ENCODE peak calls at places on chromosomes 4 and X, in six cellular contexts. I is fibroblast of lung, M is left ventricle myocardium inferior, G is left lung, F is ovary, X is suprapubic skin. O is an unnamed sample. For H3K9me3, the result is how much of the 10 kb centered on the place peaks cover.

GRCh38 chrX:40278340-40279090 is 180.8 kb upstream of the BCOR start:
- DNase-seq in I (peak), M (no peak), G (no peak), X (no peak), F (no peak), O (no peak)

GRCh38 chrX:68659385-68659784 is 11.9 kb downstream of the STARD8 start:
- DNase-seq in X (no peak), F (no peak), G (no peak), I (no peak), M (no peak), O (no peak)

GRCh38 chr4:85756938-85757337 is 282.0 kb downstream of the ARHGAP24 start:
- DNase-seq in F (no peak), M (no peak), X (no peak), I (peak), G (no peak), O (no peak)

GRCh38 chrX:360496-361150 is 26.1 kb downstream of the PPP2R3B start:
- DNase-seq in F (no peak), I (no peak), G (no peak), X (no peak), M (no peak), O (peak)

GRCh38 chr4:168715889-168716288 is 219.0 kb downstream of the PALLD start:
- DNase-seq in X (no peak), M (no peak), F (no peak), I (no peak), G (no peak), O (no peak)

GRCh38 chr4:74006009-74006476 is 7.6 kb upstream of the CXCL5 start:
- DNase-seq in G (no peak), I (peak), X (no peak), M (no peak), F (no peak), O (no peak)

GRCh38 chr4:41418444-41418843 is 119.5 kb upstream of the LIMCH1 start:
- DNase-seq in F (peak), M (peak), X (no peak), G (no peak), I (peak), O (no peak)

GRCh38 chrX:72029473-72030411 is 102.0 kb downstream of the RTL5 start:
- DNase-seq in X (no peak), F (no peak), M (no peak), G (no peak), I (peak), O (no peak)

GRCh38 chr4:159003420-159004253 is 99.2 kb upstream of the RAPGEF2 start:
- DNase-seq in I (peak), X (no peak), F (no peak), M (no peak), G (no peak), O (no peak)

GRCh38 chrX:18549643-18550042 is 122.3 kb downstream of the RS1 start:
- DNase-seq in F (no peak), X (no peak), G (no peak), M (no peak), I (peak), O (no peak)

GRCh38 chr4:145066063-145066501 is 31.9 kb downstream of the ANAPC10 start:
- DNase-seq in X (no peak), F (no peak), G (no peak), I (no peak), M (no peak), O (no peak)

GRCh38 chr4:2243682-2244380 is 1.9 kb upstream of the HAUS3 start:
- DNase-seq in I (peak), M (peak), X (peak), G (peak), F (peak), O (no peak)

GRCh38 chr4:152961041-152961751 is 25.1 kb downstream of the FHDC1 start:
- DNase-seq in G (no peak), M (no peak), I (no peak), F (no peak), X (peak), O (no peak)

GRCh38 chrX:94977562-94977961 is 1303.6 kb downstream of the FAM133A start:
- DNase-seq in M (no peak), G (no peak), F (no peak), X (no peak), I (no peak), O (no peak)

GRCh38 chr4:136505020-136505419 is 1027.3 kb downstream of the PCDH18 start:
- DNase-seq in M (no peak), F (no peak), G (no peak), X (no peak), I (peak), O (no peak)

GRCh38 chr4:77014256-77014655 is 61.5 kb downstream of the CCNI start:
- DNase-seq in M (no peak), G (no peak), I (no peak), F (no peak), X (no peak), O (no peak)

GRCh38 chr4:95038791-95039190 is 281.0 kb downstream of the BMPR1B start:
- DNase-seq in F (no peak), X (no peak), G (no peak), I (peak), M (no peak), O (no peak)

GRCh38 chrX:126770179-126770578 is 49.4 kb upstream of the PRR32 start:
- DNase-seq in M (no peak), G (no peak), I (no peak), X (no peak), F (no peak), O (no peak)

GRCh38 chr4:602559-602942 is 22.8 kb upstream of the PDE6B start:
- DNase-seq in M (no peak), X (no peak), G (peak), F (no peak), I (no peak), O (peak)

GRCh38 chr4:155759372-155760252 is 791 bp downstream of the GUCY1B1 start:
- DNase-seq in G (peak), I (peak), X (peak), M (peak), F (peak), O (no peak)

GRCh38 chrX:7088968-7089615 is 58.4 kb upstream of the STS start:
- DNase-seq in F (no peak), X (no peak), M (no peak), G (no peak), I (no peak), O (no peak)

GRCh38 chrX:134718329-134719317 is 60.4 kb upstream of the PLAC1 start:
- DNase-seq in I (peak), X (no peak), G (peak), M (no peak), F (peak), O (peak)

GRCh38 chr4:82842593-82842992 is 44.0 kb upstream of the SCD5 start:
- DNase-seq in I (no peak), X (no peak), G (no peak), F (no peak), M (no peak), O (no peak)

GRCh38 chrX:97200454-97200853 is 316.7 kb downstream of the RPA4 start:
- DNase-seq in X (no peak), F (no peak), G (no peak), I (no peak), M (no peak), O (no peak)

DNA sequence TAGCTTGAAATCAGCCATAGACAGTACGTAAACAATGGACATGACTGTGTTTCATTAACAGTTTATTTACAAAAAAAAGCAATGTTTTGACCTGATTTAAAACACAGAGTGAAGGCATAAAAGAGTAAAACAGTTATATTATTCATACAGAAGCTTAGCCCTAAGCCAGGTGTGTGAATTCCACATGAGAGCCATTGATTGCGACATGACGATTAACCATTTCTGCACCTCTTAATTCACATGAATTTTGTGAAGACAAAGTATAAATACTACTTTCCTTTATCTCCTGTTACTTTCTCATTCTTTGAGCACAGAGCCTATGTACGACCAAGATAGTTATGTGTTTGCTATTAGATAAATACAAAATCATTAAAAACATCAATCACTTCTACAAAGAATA is 55.0 kb upstream of the MAGEB18 start:
- DNase-seq in X (no peak), M (no peak), F (no peak), G (no peak), I (no peak), O (no peak)
- H3K27ac ChIP-seq in X (no peak), M (no peak), F (no peak), G (no peak), I (no peak), O (no peak)

DNA sequence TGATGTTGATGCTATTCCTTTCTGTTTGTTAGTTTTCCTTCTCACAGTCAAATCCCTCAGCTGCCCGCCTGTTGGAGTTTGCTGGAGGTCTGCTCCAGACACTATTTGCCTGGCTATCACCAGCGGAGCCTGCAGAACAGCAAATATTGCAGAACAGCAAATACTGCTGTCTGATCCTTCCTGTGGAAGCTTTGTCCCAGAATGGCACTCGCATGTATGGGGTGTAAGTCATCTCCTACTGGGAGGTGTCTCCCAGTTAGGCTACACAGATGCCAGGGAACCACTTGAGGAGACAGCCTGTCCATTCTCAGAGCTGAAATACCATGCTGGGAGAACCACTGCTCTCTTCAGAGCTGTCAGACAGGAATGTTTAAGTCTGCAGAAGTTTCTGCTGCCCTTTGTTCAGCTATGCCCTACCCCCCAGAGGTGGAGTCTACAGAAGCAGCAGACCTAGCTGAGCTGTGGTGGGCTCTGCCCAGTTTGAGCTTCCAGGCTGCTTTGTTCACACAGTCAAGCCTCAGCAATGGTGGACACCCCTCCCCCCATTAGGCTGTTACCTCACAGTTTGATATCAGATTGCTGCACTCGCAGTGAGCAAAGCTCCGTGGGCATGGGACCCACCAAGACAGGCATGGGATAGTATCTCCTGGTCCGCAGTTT is 74.9 kb downstream of the SPIN3 start:
- DNase-seq in M (no peak), X (no peak), G (no peak), F (no peak), I (no peak), O (no peak)
- H3K9me3 ChIP-seq in M (under half), X (under half), G (under half), F (under half), I (under half), O (under half)

GRCh38 chr4:126583509-126583908 is 1049.2 kb upstream of the INTU start:
- DNase-seq in F (no peak), M (no peak), I (peak), X (no peak), G (no peak), O (no peak)

DNA sequence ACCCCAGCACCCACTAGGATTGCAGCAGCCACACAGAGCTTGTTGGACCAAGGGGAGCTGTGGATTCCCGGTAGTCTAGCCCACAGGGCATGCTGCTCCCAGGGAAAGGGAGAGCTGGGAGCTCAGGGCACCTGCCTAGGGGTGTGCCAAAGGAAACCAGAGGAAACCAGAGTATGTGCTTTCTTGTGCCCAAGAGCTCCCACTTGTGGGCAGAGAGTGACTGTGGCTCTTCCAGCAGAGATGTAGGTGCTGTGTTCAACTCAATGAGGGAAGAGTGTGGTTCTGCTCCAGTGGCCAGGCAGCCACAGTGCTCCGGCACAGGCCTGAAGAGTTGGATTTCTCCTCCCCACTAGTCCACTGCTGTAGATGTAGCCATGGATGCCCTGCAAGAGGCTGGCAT is 1050.0 kb upstream of the INTU start:
- DNase-seq in F (no peak), I (no peak), M (no peak), X (no peak), G (no peak), O (no peak)
- TF ChIP-seq CTCF in F (no peak), I (no peak), M (no peak), X (no peak), G (no peak), O (no peak)

GRCh38 chrX:12930150-12930549 is 23.7 kb downstream of the TLR8 start:
- DNase-seq in I (no peak), G (no peak), M (no peak), F (no peak), X (no peak), O (no peak)
- H3K27ac ChIP-seq in I (no peak), G (no peak), M (no peak), F (no peak), X (no peak), O (no peak)

DNA sequence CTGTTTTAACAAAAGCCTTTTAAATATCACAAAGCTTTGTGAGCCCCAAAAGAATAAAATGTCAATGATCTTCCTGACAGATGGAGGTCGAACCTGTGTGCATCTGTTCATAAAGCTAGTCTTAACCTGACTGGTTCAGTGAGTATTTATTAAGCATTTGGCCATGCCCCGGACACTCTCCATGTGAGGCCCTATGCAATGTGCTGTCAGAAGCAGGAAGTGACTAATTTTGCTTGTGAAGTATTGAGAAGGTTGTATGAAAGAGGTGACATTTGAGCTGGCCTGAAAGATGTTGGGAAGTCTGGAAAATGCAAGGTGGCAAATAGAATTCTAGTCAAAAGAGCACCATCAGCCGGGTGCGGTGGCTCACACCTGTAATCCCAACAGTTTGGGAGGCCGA is 171.4 kb downstream of the MSL3 start:
- DNase-seq in F (no peak), G (no peak), M (no peak), X (no peak), I (no peak), O (no peak)
- H3K9me3 ChIP-seq in F (under half), G (under half), M (under half), X (under half), I (under half), O (under half)

GRCh38 chr4:99679204-99679603 is 21.6 kb upstream of the C4orf54 start:
- DNase-seq in X (no peak), F (peak), M (peak), G (no peak), I (no peak), O (no peak)
- TF ChIP-seq CTCF in X (no peak), F (peak), M (peak), G (no peak), I (no peak), O (no peak)

GRCh38 chr4:123825596-123826291 is 429.1 kb downstream of the SPRY1 start:
- DNase-seq in M (no peak), X (no peak), I (peak), G (no peak), F (no peak), O (no peak)
- H3K27ac ChIP-seq in M (peak), X (no peak), I (peak), G (peak), F (no peak), O (no peak)

DNA sequence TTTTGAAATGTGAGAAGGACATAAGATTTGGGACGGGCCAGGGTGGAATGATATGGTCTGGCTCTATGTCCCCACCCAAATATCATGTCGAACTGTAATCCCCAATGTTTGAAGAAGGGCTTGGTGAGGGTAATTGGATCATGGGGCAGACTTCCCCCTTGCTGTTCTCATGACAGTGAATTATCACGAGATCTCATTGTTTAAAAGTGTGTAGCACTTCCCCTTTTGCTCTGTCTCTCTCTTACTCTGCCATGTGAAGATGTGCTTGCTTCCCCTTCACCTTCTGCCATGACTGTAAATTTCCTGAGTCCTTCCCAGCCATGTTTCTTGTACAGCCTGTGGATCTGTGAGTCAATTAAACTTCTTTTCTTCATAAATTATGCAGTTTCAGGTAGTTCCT is 17.5 kb downstream of the MTMR8 start:
- DNase-seq in M (no peak), F (no peak), G (no peak), X (no peak), I (no peak), O (no peak)
- H3K9me3 ChIP-seq in M (half or more), F (under half), G (under half), X (under half), I (under half), O (under half)

DNA sequence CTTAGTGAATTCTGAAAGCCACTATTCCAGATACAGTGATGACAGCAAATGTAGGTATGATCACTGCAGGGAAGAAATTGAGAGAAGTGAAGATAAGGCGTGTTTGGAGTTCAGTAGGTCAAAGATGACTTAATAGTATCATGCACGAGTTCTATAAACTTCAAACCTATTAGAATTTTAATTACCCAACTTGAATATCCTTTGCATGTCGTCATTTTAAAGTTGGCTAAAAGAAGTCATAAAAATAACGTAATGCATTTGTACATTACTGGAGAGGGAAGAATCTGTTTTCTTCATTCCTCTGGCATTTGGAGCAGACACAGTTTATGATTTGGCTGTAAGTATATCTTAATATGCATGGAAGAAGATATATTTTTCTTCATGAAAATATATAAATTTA is 68.6 kb upstream of the MXRA5 start:
- DNase-seq in F (no peak), M (no peak), G (no peak), X (no peak), I (no peak), O (no peak)
- TF ChIP-seq CTCF in F (no peak), M (no peak), G (no peak), X (no peak), I (no peak), O (no peak)

O was measured in RWPE2.